ENCODE peak calls at places on chromosomes 1 and 21, in nine cellular contexts. N is activated CD8-positive, alpha-beta memory T cell treated with anti-CD3 and anti-CD28 coated beads, Interleukin-2, amount 10 ng/mL, durations not matched to agents 7 days and 5 days; A is aorta; L is activated naive CD4-positive, alpha-beta T cell; V is kidney tubule cell; I is iris pigment epithelial cell; R is sigmoid colon; E is breast epithelium; B is EL. W is an unnamed sample.

GRCh38 chr1:60970081-60970509 is 112.3 kb upstream of the NFIA start:
- DNase-seq in N (no peak), L (no peak), A (no peak), I (peak), B (peak), R (no peak), V (peak), E (no peak), W (no peak)

GRCh38 chr1:111499026-111499790 is 4.2 kb downstream of the ADORA3 start:
- DNase-seq in N (no peak), A (no peak), I (no peak), L (no peak), E (no peak), V (no peak), B (no peak), R (no peak), W (no peak)

GRCh38 chr1:228985661-228986060 is 250.4 kb downstream of the RHOU start:
- DNase-seq in I (no peak), V (no peak), L (no peak), A (no peak), R (no peak), E (no peak), B (no peak), N (no peak), W (no peak)

GRCh38 chr1:31796707-31797106 is 19.1 kb downstream of the SPOCD1 start:
- DNase-seq in V (no peak), A (no peak), N (no peak), L (no peak), B (no peak), I (no peak), E (no peak), R (peak), W (no peak)

GRCh38 chr1:55635856-55636255 is 420.7 kb upstream of the USP24 start:
- DNase-seq in V (no peak), I (peak), E (no peak), N (no peak), A (no peak), B (peak), R (no peak), L (no peak), W (no peak)

GRCh38 chr1:9881838-9882249 is 28.2 kb downstream of the CTNNBIP1 start:
- DNase-seq in E (no peak), V (peak), B (peak), N (no peak), I (peak), A (no peak), L (no peak), R (no peak), W (no peak)

GRCh38 chr1:81231729-81232038 is 569.0 kb upstream of the ADGRL2 start:
- DNase-seq in A (no peak), B (peak), I (no peak), N (no peak), V (no peak), L (no peak), E (no peak), R (no peak), W (no peak)

GRCh38 chr1:21232044-21232443 is 55.3 kb upstream of the EIF4G3 start:
- DNase-seq in L (no peak), N (no peak), B (peak), V (peak), A (no peak), R (no peak), E (no peak), I (peak), W (no peak)

GRCh38 chr1:52920791-52921291 is 699 bp downstream of the ECHDC2 start:
- DNase-seq in E (peak), R (peak), I (no peak), B (peak), N (peak), A (no peak), L (no peak), V (peak), W (no peak)

GRCh38 chr1:84379781-84380180 is 18.5 kb upstream of the DNASE2B start:
- DNase-seq in A (no peak), R (no peak), B (no peak), E (no peak), V (no peak), N (no peak), I (no peak), L (no peak), W (no peak)

GRCh38 chr1:185441608-185442007 is 124.6 kb upstream of the IVNS1ABP start:
- DNase-seq in V (peak), R (no peak), A (no peak), L (no peak), B (peak), E (no peak), I (peak), N (no peak), W (no peak)

GRCh38 chr1:22884806-22885559 is 87.7 kb downstream of the LACTBL1 start:
- DNase-seq in N (peak), B (no peak), R (no peak), L (no peak), E (no peak), A (no peak), V (no peak), I (no peak), W (no peak)

GRCh38 chr21:42171091-42172053 is 47.6 kb upstream of the ABCG1 start:
- DNase-seq in E (peak), I (no peak), A (no peak), L (no peak), V (peak), R (no peak), B (no peak), N (peak), W (no peak)

GRCh38 chr1:78303620-78304019 is 187.2 kb upstream of the PTGFR start:
- DNase-seq in A (peak), I (peak), R (peak), E (peak), V (peak), N (no peak), B (peak), L (no peak), W (no peak)

GRCh38 chr1:109838838-109839240 is 71.8 kb upstream of the CSF1 start:
- DNase-seq in B (peak), V (peak), I (peak), R (peak), N (no peak), L (no peak), E (no peak), A (no peak), W (no peak)

GRCh38 chr21:41406340-41406739 is 19.7 kb upstream of the MX1 start:
- DNase-seq in V (no peak), R (no peak), E (no peak), I (no peak), N (no peak), A (no peak), L (no peak), B (no peak), W (no peak)

GRCh38 chr1:162305969-162306368 is 70.7 kb downstream of the SPATA46 start:
- DNase-seq in E (no peak), L (no peak), V (peak), R (no peak), A (no peak), N (no peak), I (peak), B (peak), W (no peak)

GRCh38 chr1:200739499-200740290 is 1.0 kb downstream of the CAMSAP2 start:
- DNase-seq in N (no peak), R (peak), V (peak), I (peak), E (peak), B (peak), L (no peak), A (peak), W (peak)

GRCh38 chr1:110440877-110441276 is 10.1 kb upstream of the PROK1 start:
- DNase-seq in V (peak), A (no peak), N (no peak), L (no peak), B (peak), E (peak), R (no peak), I (peak), W (no peak)

GRCh38 chr1:1507305-1507704 is 4.7 kb upstream of the ATAD3A start:
- DNase-seq in R (no peak), V (no peak), A (no peak), E (no peak), N (no peak), B (no peak), L (no peak), I (no peak), W (no peak)

GRCh38 chr1:1250828-1251284 is 4.3 kb upstream of the C1QTNF12 start:
- DNase-seq in N (peak), E (no peak), V (no peak), I (no peak), R (no peak), L (peak), B (no peak), A (no peak), W (peak)

GRCh38 chr1:91428182-91428798 is 23.7 kb upstream of the HFM1 start:
- DNase-seq in A (no peak), L (no peak), N (no peak), B (peak), V (peak), I (peak), E (no peak), R (no peak), W (no peak)

W was measured in spleen.